ENCODE peak calls at places on chromosome X, in five cellular contexts. T is NCI-H345, I is T47D, U is GM23338, H is NCI-H2081. G is an unnamed sample.

GRCh38 chrX:38806054-38806389 is 4.8 kb downstream of the MID1IP1 start:
- DNase-seq in I (no peak), T (peak), U (no peak), H (peak), G (no peak)

GRCh38 chrX:124441971-124442370 is 95.6 kb downstream of the SH2D1A start:
- DNase-seq in I (no peak), H (no peak), T (no peak), U (no peak), G (no peak)

GRCh38 chrX:23742174-23742692 is 843 bp downstream of the ACOT9 start:
- DNase-seq in T (peak), U (peak), I (peak), H (no peak), G (no peak)

GRCh38 chrX:298993-299392 is 17.8 kb downstream of the PLCXD1 start:
- DNase-seq in H (no peak), I (no peak), U (no peak), T (no peak), G (no peak)

GRCh38 chrX:47796433-47796906 is 40.2 kb upstream of the ZNF81 start:
- DNase-seq in I (no peak), T (no peak), H (no peak), U (no peak), G (no peak)

GRCh38 chrX:63012574-63012973 is 338.6 kb downstream of the SPIN4 start:
- DNase-seq in I (peak), T (no peak), H (no peak), U (no peak), G (no peak)

GRCh38 chrX:130336531-130336930 is 3.2 kb upstream of the SLC25A14 start:
- DNase-seq in I (no peak), U (no peak), H (no peak), T (no peak), G (no peak)

GRCh38 chrX:22134681-22135080 is 102.6 kb downstream of the PHEX start:
- DNase-seq in I (no peak), H (no peak), U (no peak), T (no peak), G (no peak)

GRCh38 chrX:53494427-53494826 is 60.3 kb upstream of the HSD17B10 start:
- DNase-seq in U (no peak), I (no peak), T (peak), H (no peak), G (no peak)

GRCh38 chrX:20361081-20361889 is 94.6 kb upstream of the RPS6KA3 start:
- DNase-seq in H (no peak), T (no peak), U (no peak), I (no peak), G (peak)

G was measured in left ventricle myocardium inferior.